ENCODE peak calls at places on chromosomes 13 and 19, in ten cellular contexts. S is esophagus muscularis mucosa; N is NCI-H1436 treated with DMSO at 0.1 percent for 48 hours; Y is AG04449; L is Daoy; H is activated CD4-positive, alpha-beta T cell treated with anti-CD3 and anti-CD28 coated beads, Interleukin-2, amount 50 U/mL, for 1 hour; U is activated T-cell treated with anti-CD3 and anti-CD28 coated beads for 24 hours; J is NCI-H460; K is ureter; O is neural progenitor cell. F is an unnamed sample.

GRCh38 chr19:47427241-47428176 is 8.2 kb upstream of the MEIS3 start:
- DNase-seq in H (peak; percentile 66), O (peak; percentile 87), Y (no peak), U (peak; percentile 61), N (peak; percentile 52), S (no peak), J (peak; percentile 50), K (peak; percentile 61), L (peak; percentile 81), F (peak; percentile 41)

GRCh38 chr13:32955881-32956594 is 60.2 kb upstream of the KL start:
- DNase-seq in U (no peak), Y (no peak), H (no peak), K (no peak), J (no peak), S (no peak), L (no peak), O (no peak), N (no peak), F (no peak)

GRCh38 chr19:5137571-5138124 is 168.7 kb downstream of the KDM4B start:
- DNase-seq in J (no peak), K (no peak), S (no peak), U (no peak), H (no peak), L (no peak), Y (no peak), N (no peak), O (peak; percentile 70), F (no peak)

GRCh38 chr19:47719047-47719885 is 6.0 kb downstream of the EHD2 start:
- DNase-seq in K (peak; percentile 88), L (peak; percentile 92), U (no peak), J (no peak), Y (peak; percentile 98), S (peak; percentile 98), N (no peak), H (no peak), O (no peak), F (peak; percentile 34)

GRCh38 chr13:114055766-114056165 is 76.7 kb downstream of the RASA3 start:
- DNase-seq in U (no peak), J (no peak), S (no peak), K (no peak), Y (no peak), L (no peak), O (no peak), N (no peak), H (no peak), F (no peak)

GRCh38 chr19:1665565-1666047 is 13.2 kb upstream of the TCF3 start:
- DNase-seq in L (no peak), U (no peak), N (no peak), K (no peak), J (no peak), H (no peak), Y (no peak), S (no peak), O (no peak), F (no peak)

GRCh38 chr19:18460900-18461299 is 23.0 kb upstream of the ISYNA1 start:
- DNase-seq in U (no peak), J (no peak), H (no peak), S (no peak), O (no peak), Y (no peak), N (no peak), K (no peak), L (no peak), F (no peak)

GRCh38 chr13:111115841-111116500 is 861 bp downstream of the ARHGEF7 start:
- DNase-seq in H (no peak), Y (peak; percentile 19), N (no peak), O (peak; percentile 75), L (peak; percentile 80), S (peak; percentile 37), J (no peak), U (no peak), K (peak; percentile 56), F (no peak)

GRCh38 chr13:35984287-35984686 is 146.9 kb downstream of the DCLK1 start:
- DNase-seq in N (no peak), O (no peak), U (no peak), Y (no peak), K (no peak), H (no peak), L (no peak), S (no peak), J (no peak), F (no peak)